ENCODE peak calls at places on chromosomes 4 and X, in eight cellular contexts. E, P, W, G, H, T, Z and I are unnamed samples.

GRCh38 chr4:37995981-37996770 is 36.0 kb downstream of the PTTG2 start:
- DNase-seq in E (no peak), P (no peak), W (no peak), G (peak), H (no peak), T (no peak), Z (no peak), I (no peak)

GRCh38 chr4:16524911-16525574 is 298.8 kb upstream of the TAPT1 start:
- DNase-seq in E (no peak), P (no peak), W (peak), G (peak), H (no peak), T (no peak), Z (no peak), I (no peak)

GRCh38 chrX:72705111-72705510 is 9.0 kb downstream of the PHKA1 start:
- DNase-seq in E (no peak), P (no peak), W (no peak), G (no peak), H (no peak), T (no peak), Z (no peak), I (no peak)

GRCh38 chrX:107940095-107940494 is 42.1 kb downstream of the TEX13B start:
- DNase-seq in E (no peak), P (no peak), W (no peak), G (no peak), H (no peak), T (no peak), Z (no peak), I (no peak)

GRCh38 chr4:181637186-181638105 is 605.8 kb upstream of the TENM3 start:
- DNase-seq in E (no peak), P (no peak), W (no peak), G (no peak), H (no peak), T (no peak), Z (no peak), I (no peak)

GRCh38 chrX:28058906-28059305 is 77.7 kb upstream of the DCAF8L1 start:
- DNase-seq in E (no peak), P (no peak), W (no peak), G (no peak), H (no peak), T (no peak), Z (no peak), I (peak)

GRCh38 chr4:174394915-174395314 is 111.2 kb downstream of the CEP44 start:
- DNase-seq in E (no peak), P (no peak), W (peak), G (no peak), H (no peak), T (no peak), Z (no peak), I (no peak)

GRCh38 chrX:15206306-15206705 is 63.6 kb downstream of the ASB9 start:
- DNase-seq in E (peak), P (no peak), W (no peak), G (no peak), H (no peak), T (no peak), Z (peak), I (no peak)

GRCh38 chr4:178814908-178815307 is 1372.7 kb upstream of the AGA start:
- DNase-seq in E (no peak), P (no peak), W (no peak), G (no peak), H (no peak), T (no peak), Z (no peak), I (no peak)

GRCh38 chr4:151766691-151767090 is 5.9 kb upstream of the GATB start:
- DNase-seq in E (no peak), P (no peak), W (no peak), G (no peak), H (no peak), T (no peak), Z (no peak), I (no peak)

GRCh38 chr4:164601653-164602052 is 152.3 kb upstream of the SMIM31 start:
- DNase-seq in E (no peak), P (no peak), W (no peak), G (no peak), H (no peak), T (no peak), Z (no peak), I (no peak)

GRCh38 chrX:133415276-133416105 is at the start of gene GPC4:
- DNase-seq in E (peak), P (no peak), W (no peak), G (peak), H (peak), T (no peak), Z (no peak), I (peak)